ENCODE peak calls at places on chromosomes 1 and 21, in nine cellular contexts. X is astrocyte of the cerebellum, R is PC-3, Y is nephron progenitor cell, L is A549, J is tibial nerve, F is OCI-LY7, V is HFFc6, D is upper lobe of right lung. Z is an unnamed sample.
A peak's percentile ranks its signal among the peaks of the same experiment; 100 is the strongest.

GRCh38 chr1:237303929-237304328 is 261.9 kb downstream of the RYR2 start:
- DNase-seq in L (no peak), J (no peak), R (no peak), X (no peak), V (no peak), Y (no peak), F (no peak), D (no peak), Z (no peak)

GRCh38 chr1:21963477-21964217 is 13.2 kb upstream of the CELA3B start:
- DNase-seq in F (peak; percentile 70), L (peak; percentile 48), R (peak; percentile 88), Y (peak; percentile 89), D (peak; percentile 86), V (peak; percentile 61), J (peak; percentile 76), X (peak; percentile 24), Z (peak; percentile 41)

GRCh38 chr21:38806153-38806941 is 618 bp downstream of the ETS2 start:
- DNase-seq in L (no peak), D (peak; percentile 80), F (peak; percentile 56), X (no peak), Y (peak; percentile 70), J (no peak), V (no peak), R (no peak), Z (no peak)

GRCh38 chr1:8987881-8988617 is 38.2 kb downstream of the SLC2A7 start:
- DNase-seq in R (peak; percentile 64), F (peak; percentile 75), V (peak; percentile 11), Y (peak; percentile 80), L (peak; percentile 53), X (no peak), D (peak; percentile 74), J (peak; percentile 51), Z (peak; percentile 37)

GRCh38 chr1:154869351-154870116 is 547 bp downstream of the KCNN3 start:
- DNase-seq in L (no peak), F (no peak), V (no peak), Y (no peak), X (no peak), J (no peak), R (no peak), D (peak; percentile 78), Z (peak; percentile 57)

GRCh38 chr21:34822957-34823356 is 154.2 kb downstream of the CLIC6 start:
- DNase-seq in V (peak; percentile 69), D (no peak), F (no peak), Y (no peak), X (no peak), J (no peak), L (no peak), R (peak; percentile 72), Z (no peak)

GRCh38 chr1:3462356-3463012 is 8.0 kb downstream of the ARHGEF16 start:
- DNase-seq in J (no peak), X (no peak), R (no peak), L (no peak), D (no peak), V (no peak), Y (no peak), F (no peak), Z (no peak)

GRCh38 chr1:238779676-238780075 is 606.7 kb upstream of the CHRM3 start:
- DNase-seq in D (no peak), Y (no peak), V (no peak), F (no peak), L (no peak), R (no peak), X (peak; percentile 22), J (no peak), Z (no peak)

GRCh38 chr1:12433323-12434053 is 184.5 kb downstream of the DHRS3 start:
- DNase-seq in Y (peak; percentile 38), X (no peak), F (no peak), L (no peak), R (peak; percentile 3), D (no peak), V (no peak), J (no peak), Z (peak; percentile 61)

GRCh38 chr1:93701619-93702018 is 20.0 kb upstream of the BCAR3 start:
- DNase-seq in X (peak; percentile 94), Y (no peak), J (no peak), D (peak; percentile 55), F (no peak), R (peak; percentile 99), L (peak; percentile 91), V (peak; percentile 95), Z (peak; percentile 80)

GRCh38 chr21:30268608-30269197 is 14.0 kb downstream of the KRTAP24-1 start:
- DNase-seq in L (no peak), D (no peak), Y (no peak), V (no peak), X (no peak), R (peak; percentile 35), J (no peak), F (peak; percentile 8), Z (no peak)

GRCh38 chr1:185861630-185862029 is 127.4 kb downstream of the HMCN1 start:
- DNase-seq in J (no peak), Y (no peak), V (no peak), F (no peak), L (no peak), R (peak; percentile 25), D (no peak), X (no peak), Z (no peak)

GRCh38 chr21:8989883-8990325 is 1531.5 kb upstream of the TPTE start:
- DNase-seq in V (no peak), D (no peak), L (no peak), Y (no peak), R (peak; percentile 6), F (no peak), J (no peak), X (no peak), Z (no peak)

GRCh38 chr1:184597652-184598357 is 156.9 kb downstream of the EDEM3 start:
- DNase-seq in L (no peak), R (no peak), F (no peak), J (no peak), Y (no peak), V (no peak), X (no peak), D (no peak), Z (no peak)

GRCh38 chr1:228397454-228397786 is 9.2 kb downstream of the TRIM11 start:
- DNase-seq in X (no peak), F (no peak), D (peak; percentile 53), L (no peak), V (no peak), R (no peak), J (no peak), Y (no peak), Z (no peak)

DNA sequence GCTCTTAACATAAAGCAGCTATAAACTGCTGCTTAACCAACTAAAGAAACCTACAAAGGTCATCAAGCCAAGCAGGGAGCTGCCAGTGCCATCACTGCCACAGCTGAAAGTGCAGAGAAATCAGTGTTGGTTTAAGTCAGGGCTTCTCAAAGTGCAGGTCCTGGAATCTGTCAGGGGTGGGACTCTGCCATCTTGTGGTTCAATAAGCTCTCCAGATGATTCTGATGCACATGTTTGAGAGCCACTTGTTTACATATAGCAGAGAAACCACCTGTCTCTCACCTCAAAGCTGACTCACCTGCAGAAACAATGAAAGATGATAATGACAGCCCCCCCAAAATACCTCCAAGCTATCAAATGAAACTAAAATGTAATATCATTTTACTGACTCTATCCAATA is 49.3 kb downstream of the SH3GLB1 start:
- DNase-seq in R (peak; percentile 61), Y (no peak), X (no peak), V (no peak), L (no peak), J (no peak), D (no peak), F (peak; percentile 65), Z (no peak)
- TF ChIP-seq CTCF in R (peak; percentile 50), Y (no peak), X (no peak), V (peak; percentile 44), L (peak; percentile 12), J (no peak), D (no peak), F (peak; percentile 70), Z (no peak)

GRCh38 chr1:51942281-51942680 is 48.2 kb downstream of the RAB3B start:
- DNase-seq in D (no peak), X (no peak), Y (no peak), J (no peak), V (no peak), L (no peak), F (no peak), R (no peak), Z (no peak)

GRCh38 chr1:51937112-51937511 is 53.4 kb downstream of the RAB3B start:
- DNase-seq in Y (no peak), X (no peak), R (no peak), D (no peak), J (no peak), V (no peak), L (no peak), F (no peak), Z (no peak)

GRCh38 chr1:51941528-51941927 is 49.0 kb downstream of the RAB3B start:
- DNase-seq in Y (no peak), R (no peak), L (no peak), V (no peak), X (no peak), D (no peak), J (no peak), F (no peak), Z (no peak)

GRCh38 chr1:51936531-51936930 is 54.0 kb downstream of the RAB3B start:
- DNase-seq in Y (no peak), J (no peak), V (peak; percentile 36), R (peak; percentile 44), D (no peak), X (no peak), L (no peak), F (no peak), Z (no peak)
- TF ChIP-seq CTCF in Y (no peak), J (no peak), V (peak; percentile 62), R (peak; percentile 40), D (no peak), X (peak; percentile 23), L (no peak), F (peak; percentile 32), Z (no peak)

DNA sequence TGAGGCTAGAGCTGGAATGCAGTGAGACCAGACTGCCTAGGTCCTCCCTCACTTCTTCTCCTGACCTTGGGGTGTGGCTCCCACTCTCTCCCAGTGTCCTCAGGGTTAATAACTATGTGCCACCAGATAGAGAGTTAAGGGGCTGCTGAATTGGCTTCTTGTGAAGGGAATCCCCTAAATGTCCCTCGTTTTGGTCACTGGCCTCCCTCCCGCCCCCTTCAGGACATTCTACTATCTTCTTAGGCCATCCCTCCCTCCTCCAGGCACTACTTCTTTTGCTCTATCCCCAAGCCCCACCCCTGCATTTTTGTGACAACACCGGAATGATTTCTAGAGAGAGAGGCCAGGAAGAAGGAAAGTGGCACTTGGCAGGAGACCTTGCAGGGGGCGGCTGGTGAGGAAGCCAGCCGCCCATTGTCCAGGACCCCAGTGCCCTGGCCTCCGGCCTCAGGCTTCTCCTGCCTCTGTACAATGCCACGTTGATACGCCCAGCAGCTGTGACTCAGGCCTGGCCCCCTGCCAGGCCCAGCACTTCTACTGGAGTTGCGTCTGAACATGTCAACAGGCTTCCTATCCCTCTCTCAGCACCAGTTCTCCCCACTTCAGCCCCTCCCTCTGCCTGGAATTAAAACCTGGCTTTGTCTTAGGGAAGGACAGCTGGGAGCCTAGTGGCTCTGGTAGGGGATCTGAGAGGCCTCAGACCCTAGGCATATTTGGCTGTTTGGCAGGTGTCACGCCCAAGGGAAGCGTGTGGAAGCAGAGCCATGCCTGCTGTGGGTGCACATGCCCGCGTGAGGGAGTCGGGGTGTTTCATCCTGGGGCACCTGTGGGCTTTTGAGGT is 9.1 kb downstream of the LMNA start:
- DNase-seq in D (peak; percentile 97), L (no peak), X (peak; percentile 85), V (peak; percentile 95), R (peak; percentile 99), J (peak; percentile 97), Y (no peak), F (no peak), Z (peak; percentile 98)
- TF ChIP-seq CTCF in D (peak; percentile 16), L (peak; percentile 49), X (peak; percentile 31), V (peak; percentile 75), R (peak; percentile 61), J (no peak), Y (no peak), F (peak; percentile 42), Z (no peak)

GRCh38 chr1:230160957-230161771 is 94.1 kb downstream of the GALNT2 start:
- DNase-seq in F (no peak), Y (no peak), J (no peak), D (no peak), X (no peak), L (no peak), V (no peak), R (peak; percentile 48), Z (no peak)
- TF ChIP-seq CTCF in F (no peak), Y (no peak), J (no peak), D (no peak), X (no peak), L (no peak), V (no peak), R (no peak), Z (no peak)